ENCODE peak calls at places on chromosomes 1 and 21, in ten cellular contexts. F is CD4-positive, alpha-beta memory T cell; Q is PC-3; S is Peyer's patch; U is brain microvascular endothelial cell; E is ovary; N is heart right ventricle; T is tibial artery; W is neural progenitor cell; M is uterus. A is an unnamed sample.

GRCh38 chr1:222914861-222915632 is 100.2 kb downstream of the DISP1 start:
- DNase-seq in M (no peak), N (no peak), U (peak; percentile 83), W (no peak), E (no peak), T (no peak), F (no peak), Q (peak; percentile 92), S (no peak), A (no peak)

GRCh38 chr1:159932296-159933285 is 7.3 kb upstream of the TAGLN2 start:
- DNase-seq in U (no peak), Q (peak; percentile 31), F (no peak), E (no peak), M (no peak), N (no peak), S (no peak), T (no peak), W (no peak), A (no peak)

GRCh38 chr1:10724052-10724494 is 72.4 kb downstream of the CASZ1 start:
- DNase-seq in U (peak; percentile 5), T (peak; percentile 77), Q (peak; percentile 97), M (peak; percentile 69), E (no peak), S (no peak), W (no peak), F (no peak), N (peak; percentile 73), A (no peak)

GRCh38 chr1:78543941-78544630 is 53.3 kb downstream of the PTGFR start:
- DNase-seq in W (no peak), S (no peak), N (no peak), T (no peak), M (no peak), Q (peak; percentile 56), U (no peak), F (no peak), E (no peak), A (no peak)

GRCh38 chr1:202848191-202848542 is 37.4 kb downstream of the PCAT6 start:
- DNase-seq in M (no peak), S (no peak), T (no peak), N (no peak), F (no peak), U (no peak), Q (no peak), E (no peak), W (no peak), A (no peak)

GRCh38 chr1:152244576-152244975 is 20.6 kb upstream of the HRNR start:
- DNase-seq in U (no peak), E (no peak), T (no peak), N (no peak), Q (peak; percentile 69), W (no peak), S (no peak), F (no peak), M (no peak), A (no peak)

GRCh38 chr1:238458924-238459323 is 568.2 kb upstream of the ZP4 start:
- DNase-seq in N (no peak), Q (no peak), S (no peak), F (no peak), E (no peak), M (no peak), W (peak; percentile 76), T (no peak), U (no peak), A (no peak)

GRCh38 chr1:156060937-156061636 is at the start of gene RAB25:
- DNase-seq in F (no peak), W (peak; percentile 64), E (no peak), U (no peak), M (no peak), N (no peak), S (no peak), T (no peak), Q (peak; percentile 66), A (no peak)

GRCh38 chr21:39134288-39134810 is 48.9 kb downstream of the PSMG1 start:
- DNase-seq in W (no peak), M (no peak), F (no peak), Q (no peak), N (no peak), E (no peak), U (no peak), T (no peak), S (no peak), A (no peak)

GRCh38 chr21:39137248-39138186 is 45.7 kb downstream of the PSMG1 start:
- DNase-seq in N (no peak), T (no peak), F (no peak), S (no peak), M (no peak), W (peak; percentile 33), U (peak; percentile 67), E (peak; percentile 60), Q (peak; percentile 35), A (no peak)

GRCh38 chr21:39136711-39137110 is 46.5 kb downstream of the PSMG1 start:
- DNase-seq in Q (peak; percentile 82), U (peak; percentile 31), N (no peak), M (no peak), E (no peak), W (no peak), F (no peak), T (no peak), S (no peak), A (no peak)

GRCh38 chr21:39127506-39127905 is 55.7 kb downstream of the PSMG1 start:
- DNase-seq in W (peak; percentile 44), F (no peak), U (no peak), N (no peak), Q (no peak), M (no peak), S (no peak), E (no peak), T (no peak), A (no peak)

GRCh38 chr21:39132248-39132647 is 51.0 kb downstream of the PSMG1 start:
- DNase-seq in N (no peak), W (no peak), T (no peak), Q (no peak), F (no peak), E (no peak), U (no peak), M (no peak), S (no peak), A (no peak)
- H3K27ac ChIP-seq in N (no peak overlapping the region), W (no peak overlapping the region), T (no peak overlapping the region), Q (no peak overlapping the region), F (no peak overlapping the region), E (no peak overlapping the region), U (no peak overlapping the region), M (no peak overlapping the region), S (no peak overlapping the region), A (no peak overlapping the region)

GRCh38 chr1:40988280-40988679 is 8.8 kb downstream of the CTPS1 start:
- DNase-seq in S (no peak), F (no peak), T (no peak), Q (no peak), M (no peak), U (no peak), E (no peak), W (no peak), N (no peak), A (no peak)

GRCh38 chr1:40989066-40989465 is 9.6 kb downstream of the CTPS1 start:
- DNase-seq in T (no peak), M (no peak), U (no peak), E (no peak), W (no peak), S (no peak), N (no peak), Q (no peak), F (no peak), A (no peak)

GRCh38 chr1:40986929-40987328 is 7.4 kb downstream of the CTPS1 start:
- DNase-seq in E (no peak), W (no peak), T (no peak), M (no peak), N (no peak), Q (no peak), S (no peak), F (no peak), U (no peak), A (no peak)

GRCh38 chr1:40986328-40986783 is 6.9 kb downstream of the CTPS1 start:
- DNase-seq in S (no peak), Q (no peak), M (no peak), T (no peak), W (no peak), N (no peak), F (no peak), E (no peak), U (no peak), A (no peak)

GRCh38 chr1:40987439-40988276 is 8.2 kb downstream of the CTPS1 start:
- DNase-seq in T (no peak), U (no peak), W (no peak), Q (no peak), F (no peak), E (peak; percentile 76), M (no peak), N (no peak), S (no peak), A (no peak)
- H3K27ac ChIP-seq in T (peak overlapping the region; percentile 6), U (no peak overlapping the region), W (no peak overlapping the region), Q (no peak overlapping the region), F (no peak overlapping the region), E (peak overlapping the region; percentile 47), M (peak overlapping the region; percentile 97), N (no peak overlapping the region), S (no peak overlapping the region), A (no peak overlapping the region)

DNA sequence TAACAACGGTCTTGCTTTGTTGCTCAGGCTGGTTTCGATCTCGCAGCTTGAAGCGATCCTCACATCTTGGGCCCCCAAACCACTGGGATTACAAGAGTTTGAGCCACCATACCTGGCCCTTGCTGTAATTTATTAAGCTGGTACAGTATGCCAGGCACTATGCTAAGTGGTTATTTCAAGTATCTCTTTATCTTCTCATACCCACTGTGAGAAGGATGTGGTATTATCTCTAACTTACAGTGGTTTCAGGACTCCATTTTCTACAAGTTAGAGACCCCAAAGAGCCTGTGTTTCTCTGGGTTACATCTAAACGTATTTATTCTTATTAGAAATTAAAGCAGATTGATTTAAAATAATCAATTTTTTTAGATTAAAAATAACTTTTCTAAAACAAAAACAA is 8.1 kb upstream of the ST3GAL3 start:
- DNase-seq in Q (no peak), F (no peak), N (no peak), E (no peak), S (no peak), U (no peak), W (no peak), M (no peak), T (no peak), A (no peak)
- H3K27ac ChIP-seq in Q (no peak overlapping the region), F (no peak overlapping the region), N (no peak overlapping the region), E (no peak overlapping the region), S (no peak overlapping the region), U (no peak overlapping the region), W (no peak overlapping the region), M (no peak overlapping the region), T (no peak overlapping the region), A (no peak overlapping the region)

DNA sequence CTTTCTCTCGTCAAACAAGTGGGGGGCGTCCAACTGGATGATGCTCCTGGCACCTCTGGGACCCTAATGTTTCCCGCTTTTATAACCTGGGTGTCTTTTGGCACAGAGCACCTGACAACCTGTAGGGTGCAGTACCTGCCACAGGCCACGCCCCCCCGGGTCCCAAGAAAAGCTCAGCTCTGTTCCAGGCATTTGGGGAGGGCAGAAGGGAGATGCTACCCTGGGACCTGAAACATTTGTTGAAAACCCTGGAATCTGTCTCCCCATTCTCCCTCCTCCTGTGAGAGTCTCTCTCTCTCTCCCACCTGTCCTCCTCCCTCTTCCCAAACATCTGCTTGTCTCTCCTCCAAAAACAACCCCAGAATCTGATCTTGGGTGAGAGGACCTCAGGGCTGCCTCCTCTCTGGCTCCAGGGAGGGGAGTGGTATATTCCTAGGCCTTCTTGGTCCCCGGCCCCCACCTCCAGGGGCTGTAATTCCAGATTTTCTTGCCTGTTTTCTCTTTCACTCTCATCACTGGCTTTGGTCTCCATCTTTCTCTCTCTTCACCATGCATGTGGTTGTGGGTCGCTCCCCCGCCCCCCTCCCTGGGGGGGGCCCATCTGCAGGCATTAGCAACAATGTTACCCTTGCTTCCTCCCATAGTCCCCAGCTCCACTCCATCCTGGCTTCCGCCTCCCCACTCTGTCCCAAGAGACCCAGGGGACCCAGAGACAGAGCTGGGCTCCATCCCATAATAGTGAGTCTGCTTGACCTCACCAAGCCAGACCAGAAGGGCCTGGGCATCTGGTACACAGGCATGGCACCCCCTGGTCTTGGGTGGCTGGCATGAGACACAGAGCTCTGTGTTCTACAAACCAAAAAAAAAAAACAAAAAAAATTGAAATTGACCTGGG is 4.1 kb downstream of the AHDC1 start:
- DNase-seq in S (no peak), W (no peak), M (peak; percentile 31), U (no peak), Q (peak; percentile 29), T (no peak), F (no peak), N (no peak), E (no peak), A (no peak)
- H3K27ac ChIP-seq in S (peak overlapping the region; percentile 49), W (no peak overlapping the region), M (peak overlapping the region; percentile 92), U (no peak overlapping the region), Q (no peak overlapping the region), T (peak overlapping the region; percentile 99), F (no peak overlapping the region), N (peak overlapping the region; percentile 96), E (peak overlapping the region; percentile 86), A (no peak overlapping the region)

A was measured in CD8-positive, alpha-beta T cell.